ENCODE peak calls at places on chromosome 18, in nine cellular contexts. O is PC-9; A is thoracic aorta; D is amniotic stem cell; Q is GOT3; W is heart right ventricle; C is frontal cortex; T is activated naive CD4-positive, alpha-beta T cell treated with anti-CD3 and anti-CD28 coated beads, Interleukin-2, amount 50 U/mL, for 16 hours; G is stimulated activated CD8-positive, alpha-beta memory T cell treated with anti-CD3 and anti-CD28 coated beads, Interleukin-7, amount 100 ng/mL, for 24 hours. Z is an unnamed sample.

GRCh38 chr18:44599409-44599808 is 81.3 kb upstream of the SETBP1 start:
- DNase-seq in O (no peak), A (no peak), D (no peak), Q (peak), W (peak), C (peak), T (no peak), G (no peak), Z (no peak)

GRCh38 chr18:54149078-54149697 is 75.3 kb downstream of the MBD2 start:
- DNase-seq in O (peak), A (peak), D (peak), Q (no peak), W (no peak), C (peak), T (peak), G (peak), Z (no peak)

GRCh38 chr18:2889761-2890192 is 43.0 kb downstream of the EMILIN2 start:
- DNase-seq in O (no peak), A (no peak), D (no peak), Q (no peak), W (no peak), C (no peak), T (no peak), G (no peak), Z (no peak)

GRCh38 chr18:45254683-45255082 is 360.6 kb upstream of the SLC14A2 start:
- DNase-seq in O (no peak), A (no peak), D (no peak), Q (no peak), W (peak), C (no peak), T (no peak), G (no peak), Z (no peak)

GRCh38 chr18:2651981-2652380 is 3.5 kb upstream of the SMCHD1 start:
- DNase-seq in O (peak), A (no peak), D (no peak), Q (no peak), W (no peak), C (no peak), T (no peak), G (no peak), Z (no peak)

GRCh38 chr18:32549248-32549842 is 78.7 kb upstream of the GAREM1 start:
- DNase-seq in O (peak), A (no peak), D (no peak), Q (no peak), W (peak), C (peak), T (peak), G (peak), Z (peak)

GRCh38 chr18:36769611-36770314 is 59.0 kb downstream of the TPGS2 start:
- DNase-seq in O (no peak), A (no peak), D (no peak), Q (no peak), W (peak), C (no peak), T (no peak), G (no peak), Z (no peak)

GRCh38 chr18:8460748-8461147 is 148.5 kb upstream of the RAB12 start:
- DNase-seq in O (no peak), A (no peak), D (no peak), Q (no peak), W (no peak), C (no peak), T (no peak), G (no peak), Z (no peak)

GRCh38 chr18:47175895-47176575 is at the start of gene IER3IP1:
- DNase-seq in O (peak), A (peak), D (peak), Q (peak), W (peak), C (peak), T (peak), G (peak), Z (peak)

GRCh38 chr18:644395-645004 is 13.0 kb upstream of the TYMS start:
- DNase-seq in O (no peak), A (no peak), D (no peak), Q (no peak), W (no peak), C (peak), T (no peak), G (no peak), Z (no peak)

GRCh38 chr18:70442933-70443332 is 154.1 kb downstream of the SOCS6 start:
- DNase-seq in O (no peak), A (no peak), D (no peak), Q (no peak), W (no peak), C (no peak), T (no peak), G (no peak), Z (no peak)

GRCh38 chr18:24567199-24567598 is 106.8 kb downstream of the HRH4 start:
- DNase-seq in O (no peak), A (no peak), D (no peak), Q (no peak), W (no peak), C (no peak), T (no peak), G (no peak), Z (no peak)

GRCh38 chr18:51278045-51278649 is 80.7 kb upstream of the MEX3C start:
- DNase-seq in O (peak), A (no peak), D (no peak), Q (no peak), W (no peak), C (peak), T (peak), G (peak), Z (no peak)

GRCh38 chr18:13810950-13811485 is 12.9 kb upstream of the MC5R start:
- DNase-seq in O (no peak), A (no peak), D (no peak), Q (no peak), W (no peak), C (no peak), T (no peak), G (no peak), Z (no peak)

GRCh38 chr18:23453657-23454011 is 547 bp downstream of the RIOK3 start:
- DNase-seq in O (no peak), A (no peak), D (no peak), Q (no peak), W (no peak), C (peak), T (no peak), G (no peak), Z (no peak)

GRCh38 chr18:7681261-7681660 is 114.1 kb downstream of the PTPRM start:
- DNase-seq in O (no peak), A (no peak), D (no peak), Q (no peak), W (no peak), C (no peak), T (no peak), G (no peak), Z (no peak)

GRCh38 chr18:37778417-37779165 is 213.0 kb upstream of the CELF4 start:
- DNase-seq in O (no peak), A (no peak), D (no peak), Q (no peak), W (peak), C (peak), T (no peak), G (no peak), Z (no peak)

GRCh38 chr18:13520306-13520705 is 206.1 kb downstream of the FAM210A start:
- DNase-seq in O (no peak), A (no peak), D (no peak), Q (no peak), W (peak), C (no peak), T (no peak), G (no peak), Z (no peak)

GRCh38 chr18:79378416-79379250 is 17.1 kb upstream of the NFATC1 start:
- DNase-seq in O (no peak), A (no peak), D (no peak), Q (no peak), W (peak), C (peak), T (peak), G (peak), Z (peak)

GRCh38 chr18:34932792-34933466 is 108.3 kb upstream of the MAPRE2 start:
- DNase-seq in O (no peak), A (no peak), D (no peak), Q (no peak), W (no peak), C (no peak), T (no peak), G (no peak), Z (no peak)

GRCh38 chr18:57976230-57976773 is 67.7 kb upstream of the NEDD4L start:
- DNase-seq in O (no peak), A (no peak), D (no peak), Q (no peak), W (no peak), C (no peak), T (no peak), G (no peak), Z (no peak)

GRCh38 chr18:47150824-47151366 is 595 bp upstream of the HDHD2 start:
- DNase-seq in O (no peak), A (no peak), D (no peak), Q (no peak), W (no peak), C (no peak), T (no peak), G (no peak), Z (no peak)

GRCh38 chr18:3892141-3892540 is 442.2 kb downstream of the TGIF1 start:
- DNase-seq in O (no peak), A (no peak), D (no peak), Q (no peak), W (no peak), C (no peak), T (no peak), G (no peak), Z (no peak)

GRCh38 chr18:21262979-21263378 is 20.9 kb downstream of the GREB1L start:
- DNase-seq in O (no peak), A (no peak), D (no peak), Q (no peak), W (no peak), C (no peak), T (no peak), G (no peak), Z (no peak)

GRCh38 chr18:63544017-63544416 is 1.8 kb downstream of the SERPINB12 start:
- DNase-seq in O (no peak), A (no peak), D (no peak), Q (no peak), W (no peak), C (no peak), T (no peak), G (no peak), Z (no peak)

GRCh38 chr18:71398530-71398929 is 1109.7 kb downstream of the SOCS6 start:
- DNase-seq in O (no peak), A (no peak), D (no peak), Q (no peak), W (no peak), C (peak), T (no peak), G (no peak), Z (no peak)

GRCh38 chr18:47054369-47054768 is 18.9 kb upstream of the ELOA2 start:
- DNase-seq in O (no peak), A (no peak), D (no peak), Q (no peak), W (no peak), C (no peak), T (no peak), G (no peak), Z (no peak)

GRCh38 chr18:46294325-46294724 is 190.1 kb downstream of the HAUS1 start:
- DNase-seq in O (peak), A (no peak), D (no peak), Q (no peak), W (no peak), C (no peak), T (no peak), G (no peak), Z (no peak)

GRCh38 chr18:48222118-48222517 is 187.1 kb downstream of the ZBTB7C start:
- DNase-seq in O (peak), A (no peak), D (no peak), Q (no peak), W (no peak), C (no peak), T (no peak), G (no peak), Z (no peak)

GRCh38 chr18:59553273-59553672 is 143.9 kb downstream of the CCBE1 start:
- DNase-seq in O (no peak), A (no peak), D (no peak), Q (no peak), W (no peak), C (no peak), T (no peak), G (no peak), Z (no peak)

GRCh38 chr18:50281295-50281971 is at the start of gene MBD1:
- DNase-seq in O (peak), A (peak), D (peak), Q (peak), W (peak), C (peak), T (peak), G (peak), Z (peak)

GRCh38 chr18:77479047-77479446 is 229.4 kb downstream of the GALR1 start:
- DNase-seq in O (no peak), A (no peak), D (no peak), Q (no peak), W (no peak), C (no peak), T (no peak), G (no peak), Z (no peak)

GRCh38 chr18:63421514-63421913 is 762 bp downstream of the VPS4B start:
- DNase-seq in O (no peak), A (no peak), D (no peak), Q (no peak), W (no peak), C (no peak), T (no peak), G (no peak), Z (no peak)